ENCODE peak calls at places on chromosomes 6 and 20, in eight cellular contexts. T is neural progenitor cell, G is GM23338, X is GM23248, Z is PC-3, J is fibroblast of lung, V is PC-9, I is hepatocyte. C is an unnamed sample.

GRCh38 chr20:36349384-36350170 is 43.4 kb downstream of the DLGAP4 start:
- DNase-seq in T (no peak), G (no peak), X (no peak), Z (peak; percentile 86), J (no peak), V (peak; percentile 77), I (no peak), C (no peak)

GRCh38 chr6:161417712-161418457 is 144.0 kb upstream of the AGPAT4 start:
- DNase-seq in T (peak; percentile 50), G (peak; percentile 16), X (peak; percentile 92), Z (peak; percentile 4), J (peak; percentile 98), V (no peak), I (peak; percentile 49), C (no peak)

GRCh38 chr20:46214831-46215488 is 93.3 kb downstream of the CDH22 start:
- DNase-seq in T (no peak), G (no peak), X (no peak), Z (peak; percentile 41), J (no peak), V (no peak), I (no peak), C (no peak)

GRCh38 chr6:91242614-91242949 is 655.7 kb upstream of the MAP3K7 start:
- DNase-seq in T (no peak), G (no peak), X (no peak), Z (no peak), J (no peak), V (no peak), I (no peak), C (no peak)

GRCh38 chr6:68038815-68039408 is 596.2 kb upstream of the ADGRB3 start:
- DNase-seq in T (no peak), G (peak; percentile 84), X (no peak), Z (no peak), J (no peak), V (no peak), I (no peak), C (no peak)

GRCh38 chr6:12249516-12250394 is 40.4 kb upstream of the EDN1 start:
- DNase-seq in T (no peak), G (no peak), X (no peak), Z (peak; percentile 35), J (peak; percentile 10), V (peak; percentile 78), I (peak; percentile 22), C (no peak)

GRCh38 chr20:43853174-43853803 is 61.4 kb upstream of the TOX2 start:
- DNase-seq in T (no peak), G (no peak), X (peak; percentile 68), Z (peak; percentile 42), J (no peak), V (no peak), I (no peak), C (no peak)

GRCh38 chr20:50788045-50788867 is 6.6 kb upstream of the BCAS4 start:
- DNase-seq in T (no peak), G (no peak), X (peak; percentile 85), Z (peak; percentile 74), J (peak; percentile 61), V (peak; percentile 75), I (peak; percentile 73), C (no peak)

GRCh38 chr6:15800821-15801617 is 138.2 kb upstream of the DTNBP1 start:
- DNase-seq in T (no peak), G (no peak), X (peak; percentile 59), Z (peak; percentile 19), J (no peak), V (no peak), I (no peak), C (no peak)

GRCh38 chr6:139778688-139779087 is 404.2 kb upstream of the CITED2 start:
- DNase-seq in T (peak; percentile 53), G (no peak), X (peak; percentile 62), Z (peak; percentile 26), J (peak; percentile 73), V (no peak), I (no peak), C (no peak)

DNA sequence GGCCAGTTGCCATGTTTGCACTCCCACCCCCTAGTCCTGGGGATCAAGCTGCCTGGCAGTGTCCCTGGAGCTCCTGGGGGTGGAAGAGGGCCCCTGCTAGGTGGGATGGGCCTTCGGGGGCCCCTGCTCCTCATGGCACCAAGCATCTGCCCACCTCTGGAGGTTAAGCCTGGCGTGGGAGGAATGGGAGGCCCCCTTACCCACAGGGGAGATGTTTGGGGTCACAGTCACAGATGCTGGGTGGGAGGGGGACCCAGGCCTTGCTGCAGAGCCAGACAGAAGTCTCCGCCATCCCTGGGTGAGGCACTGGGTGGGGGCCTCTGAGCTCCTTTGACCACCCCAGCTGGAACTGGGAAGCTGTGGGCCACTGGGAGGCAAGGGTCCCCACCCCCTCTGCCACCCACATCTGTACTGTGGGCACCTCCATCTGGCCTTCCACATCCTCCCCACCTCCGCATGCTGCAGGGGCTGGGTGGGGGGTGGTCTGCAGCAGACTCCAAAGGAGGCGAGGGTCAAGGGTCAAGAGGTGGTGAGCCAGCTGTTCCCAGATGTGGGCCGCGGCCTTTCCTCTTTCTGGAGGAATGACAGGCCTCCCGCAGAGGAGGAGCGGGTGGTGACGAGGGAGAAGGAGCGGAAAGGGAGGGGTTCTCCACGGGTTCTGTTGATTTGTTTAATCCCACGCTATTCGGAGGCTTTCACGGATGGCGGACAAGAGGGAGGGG is 41.5 kb downstream of the YTHDF1 start:
- DNase-seq in T (peak; percentile 78), G (peak; percentile 65), X (no peak), Z (no peak), J (no peak), V (no peak), I (no peak), C (no peak)
- TF ChIP-seq EZH2 in T (no peak), G (no peak), X (no peak), Z (no peak), J (no peak), V (no peak), I (no peak), C (no peak)

GRCh38 chr6:52285174-52286068 is 879 bp upstream of the MCM3 start:
- DNase-seq in T (peak; percentile 12), G (peak; percentile 28), X (peak; percentile 59), Z (peak; percentile 23), J (no peak), V (no peak), I (no peak), C (peak; percentile 47)
- H3K27ac ChIP-seq in T (no peak overlapping the region), G (peak overlapping the region; percentile 2), X (peak overlapping the region; percentile 40), Z (peak overlapping the region; percentile 4), J (peak overlapping the region; percentile 10), V (no peak overlapping the region), I (peak overlapping the region; percentile 17), C (peak overlapping the region; percentile 32)

DNA sequence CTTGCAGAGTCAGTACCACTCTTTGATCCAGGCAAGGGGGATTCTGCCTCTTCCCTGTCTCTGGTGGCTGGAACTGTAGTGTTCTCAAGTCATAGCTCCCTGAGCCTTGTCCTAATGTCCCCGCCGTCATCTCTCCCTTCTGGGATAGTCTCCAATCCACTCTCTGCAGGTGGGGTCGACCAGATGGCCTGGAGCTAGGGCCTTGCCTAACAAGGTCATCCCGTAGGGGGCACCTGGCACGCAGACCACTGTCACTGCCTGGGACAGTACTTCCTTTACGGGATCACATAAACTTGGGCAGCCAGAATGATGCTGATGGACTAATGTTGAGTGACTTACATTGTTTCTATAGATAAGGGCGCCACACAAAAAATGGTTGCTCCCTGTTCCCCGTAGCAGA is 118.9 kb upstream of the SLC22A23 start:
- DNase-seq in T (no peak), G (peak; percentile 42), X (no peak), Z (no peak), J (no peak), V (no peak), I (no peak), C (no peak)
- TF ChIP-seq EZH2 in T (no peak), G (no peak), X (no peak), Z (no peak), J (no peak), V (no peak), I (no peak), C (no peak)

DNA sequence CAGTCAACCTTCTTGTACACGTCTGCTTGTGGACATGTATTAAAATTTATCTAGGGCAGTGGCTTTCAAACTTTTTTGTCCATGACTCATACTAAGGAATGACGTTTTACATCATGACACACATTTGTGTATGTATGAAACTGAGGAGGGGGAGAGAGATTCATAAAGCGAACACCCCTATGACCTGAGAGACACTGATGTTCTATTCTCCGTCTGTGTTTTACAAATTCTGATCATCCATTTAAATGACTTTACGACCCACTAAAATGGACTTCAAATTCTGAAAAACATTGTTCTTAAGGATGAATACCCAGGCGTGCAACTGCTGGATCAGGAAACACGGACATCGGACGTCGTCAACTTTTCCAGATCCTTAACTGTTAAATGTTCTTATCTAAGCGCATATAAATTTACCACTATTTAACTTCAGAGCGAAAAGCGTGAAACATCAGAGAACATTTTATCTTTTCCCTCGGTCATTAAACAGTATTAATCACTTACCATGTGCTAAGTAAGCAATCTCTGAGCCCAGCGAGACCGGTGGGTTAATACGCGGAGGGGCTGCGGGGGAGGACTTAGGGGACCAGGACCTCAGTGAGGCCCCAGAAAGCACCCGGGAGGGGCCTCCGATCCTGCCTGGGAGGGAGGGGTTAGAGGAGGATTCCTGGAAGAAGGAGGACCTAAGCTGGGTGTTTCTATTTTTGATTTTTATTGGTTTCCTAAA is 1.2 kb downstream of the PLAGL1 start:
- DNase-seq in T (peak; percentile 24), G (peak; percentile 33), X (peak; percentile 65), Z (peak; percentile 74), J (peak; percentile 77), V (no peak), I (peak; percentile 50), C (no peak)
- H3K27ac ChIP-seq in T (no peak overlapping the region), G (no peak overlapping the region), X (peak overlapping the region; percentile 72), Z (peak overlapping the region; percentile 58), J (peak overlapping the region; percentile 84), V (no peak overlapping the region), I (peak overlapping the region; percentile 79), C (no peak overlapping the region)

DNA sequence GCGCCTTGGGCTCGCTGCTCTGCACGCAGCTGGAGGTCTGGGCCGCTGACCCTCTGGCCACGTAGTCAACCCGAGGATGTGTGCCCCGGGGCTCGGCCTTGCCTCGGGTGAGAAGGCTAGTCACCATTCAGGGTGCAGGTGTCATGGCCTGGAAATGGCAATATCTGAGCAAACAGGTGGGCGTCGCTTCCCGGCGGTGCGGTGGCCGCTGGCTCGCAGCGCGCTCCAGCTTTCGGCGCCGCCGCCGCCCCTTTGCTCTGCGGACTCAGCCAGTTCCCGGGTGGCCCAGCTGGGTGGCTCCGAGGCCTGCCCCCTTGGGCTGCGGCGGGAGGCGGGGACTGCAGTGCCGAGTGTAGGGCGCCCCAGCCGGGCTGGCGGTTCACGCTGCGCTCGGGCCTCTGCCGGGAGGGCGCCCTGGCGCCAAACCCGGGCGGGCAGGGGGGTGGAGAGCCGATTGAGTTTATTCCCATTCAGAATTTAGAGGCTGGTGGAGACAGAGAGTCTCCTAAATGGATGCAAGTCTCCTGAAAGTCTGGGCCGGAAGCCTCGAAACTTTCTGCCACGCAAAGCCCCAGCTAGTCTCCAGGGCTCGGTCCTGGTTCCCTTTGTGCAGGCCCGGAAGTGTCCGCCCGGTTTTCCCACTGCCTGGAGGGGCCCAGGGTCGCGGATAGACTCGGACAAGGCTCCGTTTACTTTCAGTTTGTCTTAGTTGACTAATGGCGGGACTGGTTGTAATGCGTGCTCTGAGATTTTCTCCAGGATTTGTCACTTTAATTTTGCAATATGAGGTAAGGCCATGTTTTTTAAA is 11.3 kb upstream of the TFAP2A start:
- DNase-seq in T (peak; percentile 73), G (peak; percentile 72), X (peak; percentile 76), Z (no peak), J (peak; percentile 34), V (no peak), I (peak; percentile 85), C (peak; percentile 71)
- TF ChIP-seq EZH2 in T (peak; percentile 98), G (peak; percentile 44), X (no peak), Z (no peak), J (no peak), V (no peak), I (peak; percentile 48), C (no peak)

C was measured in MM.1S.